ENCODE peak calls at places on chromosome 22, in five cellular contexts. T is MM.1S, S is SK-N-SH, F is ovary, N is mammary epithelial cell. K is an unnamed sample.

GRCh38 chr22:24027389-24027980 is 16.4 kb downstream of the CABIN1 start:
- DNase-seq in T (no peak), S (no peak), F (no peak), N (no peak), K (no peak)

GRCh38 chr22:41565403-41566054 is 4.7 kb downstream of the CSDC2 start:
- DNase-seq in T (no peak), S (no peak), F (peak), N (peak), K (peak)

GRCh38 chr22:46007848-46008261 is 30.9 kb upstream of the WNT7B start:
- DNase-seq in T (no peak), S (peak), F (peak), N (peak), K (no peak)

GRCh38 chr22:40175571-40176105 is 2.1 kb upstream of the TNRC6B start:
- DNase-seq in T (no peak), S (no peak), F (no peak), N (no peak), K (no peak)

GRCh38 chr22:44975444-44976262 is 34.2 kb downstream of the PHF21B start:
- DNase-seq in T (peak), S (peak), F (peak), N (peak), K (peak)

GRCh38 chr22:31826443-31826842 is 72.6 kb downstream of the DEPDC5 start:
- DNase-seq in T (no peak), S (no peak), F (no peak), N (peak), K (no peak)

GRCh38 chr22:23103199-23103954 is 33.1 kb downstream of the GNAZ start:
- DNase-seq in T (no peak), S (no peak), F (no peak), N (no peak), K (no peak)

GRCh38 chr22:39954584-39955055 is 5.6 kb upstream of the TMA7B start:
- DNase-seq in T (no peak), S (no peak), F (no peak), N (peak), K (peak)

GRCh38 chr22:48942698-48943566 is 884.7 kb downstream of the BRD1 start:
- DNase-seq in T (no peak), S (no peak), F (no peak), N (no peak), K (no peak)

GRCh38 chr22:46473021-46473779 is 64.2 kb downstream of the CELSR1 start:
- DNase-seq in T (no peak), S (no peak), F (no peak), N (no peak), K (no peak)

GRCh38 chr22:22895776-22896445 is 8.3 kb downstream of the IGLL5 start:
- DNase-seq in T (peak), S (no peak), F (no peak), N (no peak), K (no peak)

GRCh38 chr22:49959782-49960158 is 802 bp upstream of the PIM3 start:
- DNase-seq in T (no peak), S (peak), F (peak), N (peak), K (peak)

GRCh38 chr22:35288116-35288515 is 11.6 kb upstream of the TOM1 start:
- DNase-seq in T (no peak), S (no peak), F (no peak), N (no peak), K (peak)

GRCh38 chr22:49608228-49608627 is 219.4 kb downstream of the BRD1 start:
- DNase-seq in T (no peak), S (no peak), F (no peak), N (no peak), K (no peak)

GRCh38 chr22:22752556-22753477 is 108.4 kb downstream of the GGTLC2 start:
- DNase-seq in T (peak), S (no peak), F (no peak), N (peak), K (no peak)

GRCh38 chr22:20027966-20028854 is 7.3 kb downstream of the TANGO2 start:
- DNase-seq in T (no peak), S (no peak), F (no peak), N (no peak), K (peak)
- TF ChIP-seq CTCF in T (no peak), S (peak), F (no peak), N (peak), K (peak)

GRCh38 chr22:47626428-47627390 is 864.3 kb downstream of the TBC1D22A start:
- DNase-seq in T (peak), S (no peak), F (no peak), N (no peak), K (no peak)
- TF ChIP-seq CTCF in T (peak), S (no peak), F (no peak), N (no peak), K (no peak)

GRCh38 chr22:19111140-19111539 is 11.1 kb downstream of the DGCR2 start:
- DNase-seq in T (no peak), S (no peak), F (no peak), N (no peak), K (no peak)
- TF ChIP-seq CTCF in T (no peak), S (no peak), F (no peak), N (no peak), K (no peak)

GRCh38 chr22:37982938-37983859 is 1.2 kb downstream of the SOX10 start:
- DNase-seq in T (no peak), S (no peak), F (no peak), N (no peak), K (no peak)
- TF ChIP-seq CTCF in T (peak), S (no peak), F (no peak), N (no peak), K (peak)

DNA sequence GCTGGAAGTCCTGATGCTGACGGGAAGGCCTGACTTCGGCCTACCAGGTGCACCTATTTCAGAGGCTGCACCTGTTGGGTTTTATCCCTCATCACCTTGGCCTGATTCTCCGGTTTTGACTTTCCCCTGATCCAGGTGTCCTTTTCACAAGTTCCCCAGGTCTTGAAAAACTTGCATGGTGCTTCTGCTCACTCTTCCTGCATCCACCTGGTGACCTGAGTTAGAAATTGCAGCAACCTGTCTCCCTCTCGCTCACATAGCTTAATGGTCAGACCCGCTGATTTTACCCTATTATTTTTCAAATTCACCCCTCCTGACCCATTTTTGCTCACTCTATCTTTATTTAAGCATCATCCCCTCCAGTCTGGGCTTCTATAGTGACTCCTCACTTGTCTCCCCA is 208.9 kb upstream of the SEZ6L start:
- DNase-seq in T (no peak), S (no peak), F (no peak), N (no peak), K (no peak)
- TF ChIP-seq CTCF in T (no peak), S (no peak), F (no peak), N (no peak), K (no peak)